ENCODE peak calls at places on chromosomes 6 and 20, in six cellular contexts. G is left lung, T is right cardiac atrium, I is pancreas, O is adrenal gland, E is H1. K is an unnamed sample.
A peak's percentile ranks its signal among the peaks of the same experiment; 100 is the strongest.

GRCh38 chr6:55713411-55713810 is 134.4 kb upstream of the HMGCLL1 start:
- DNase-seq in G (no peak), T (no peak), I (no peak), O (no peak), E (no peak), K (no peak)

GRCh38 chr20:2741463-2741862 is 48.9 kb downstream of the EBF4 start:
- DNase-seq in G (no peak), T (no peak), I (no peak), O (no peak), E (no peak), K (no peak)

GRCh38 chr6:4446982-4447381 is 311.6 kb upstream of the ECI2 start:
- DNase-seq in G (no peak), T (no peak), I (no peak), O (peak; percentile 8), E (no peak), K (no peak)

GRCh38 chr6:11618533-11618932 is 81.0 kb downstream of the TMEM170B start:
- DNase-seq in G (no peak), T (no peak), I (no peak), O (no peak), E (no peak), K (no peak)

GRCh38 chr6:132479131-132479530 is 33.8 kb downstream of the STX7 start:
- DNase-seq in G (no peak), T (no peak), I (no peak), O (no peak), E (no peak), K (no peak)

GRCh38 chr20:57397693-57398108 is 6.5 kb downstream of the RBM38 start:
- DNase-seq in G (peak; percentile 82), T (peak; percentile 54), I (no peak), O (no peak), E (no peak), K (peak; percentile 85)

GRCh38 chr20:35088231-35088794 is 4.3 kb downstream of the TRPC4AP start:
- DNase-seq in G (no peak), T (no peak), I (no peak), O (no peak), E (no peak), K (no peak)

GRCh38 chr6:108564178-108564577 is 3.5 kb downstream of the FOXO3 start:
- DNase-seq in G (no peak), T (no peak), I (no peak), O (no peak), E (no peak), K (no peak)

GRCh38 chr20:56414842-56415765 is 3.0 kb downstream of the CASS4 start:
- DNase-seq in G (no peak), T (no peak), I (no peak), O (no peak), E (no peak), K (peak; percentile 52)

GRCh38 chr20:58339741-58340140 is 30.2 kb downstream of the RAB22A start:
- DNase-seq in G (no peak), T (no peak), I (no peak), O (no peak), E (no peak), K (no peak)

GRCh38 chr6:22613695-22614094 is 44.3 kb downstream of the HDGFL1 start:
- DNase-seq in G (no peak), T (no peak), I (no peak), O (no peak), E (no peak), K (no peak)

GRCh38 chr6:25363429-25363828 is 84.3 kb downstream of the CARMIL1 start:
- DNase-seq in G (no peak), T (no peak), I (no peak), O (no peak), E (no peak), K (no peak)

GRCh38 chr6:25359191-25359861 is 80.2 kb downstream of the CARMIL1 start:
- DNase-seq in G (no peak), T (peak; percentile 80), I (no peak), O (peak; percentile 22), E (no peak), K (no peak)

GRCh38 chr6:25365159-25365558 is 86.0 kb downstream of the CARMIL1 start:
- DNase-seq in G (no peak), T (no peak), I (no peak), O (no peak), E (no peak), K (no peak)

GRCh38 chr6:25360611-25361010 is 81.4 kb downstream of the CARMIL1 start:
- DNase-seq in G (no peak), T (no peak), I (no peak), O (no peak), E (no peak), K (no peak)

GRCh38 chr6:25359891-25360290 is 80.7 kb downstream of the CARMIL1 start:
- DNase-seq in G (no peak), T (no peak), I (no peak), O (no peak), E (no peak), K (no peak)
- H3K27ac ChIP-seq in G (no peak overlapping the region), T (no peak overlapping the region), I (peak overlapping the region; percentile 37), O (no peak overlapping the region), E (no peak overlapping the region), K (no peak overlapping the region)

GRCh38 chr6:27359231-27359630 is 29.3 kb upstream of the ZNF391 start:
- DNase-seq in G (no peak), T (no peak), I (no peak), O (no peak), E (no peak), K (no peak)
- H3K9me3 ChIP-seq in G (no peaks in the 10 kb centered on the region), T (no peaks in the 10 kb centered on the region), I (no peaks in the 10 kb centered on the region), O (peaks cover 11% of the 10 kb centered on the region), E (peaks cover 34% of the 10 kb centered on the region), K (peaks cover 30% of the 10 kb centered on the region)

DNA sequence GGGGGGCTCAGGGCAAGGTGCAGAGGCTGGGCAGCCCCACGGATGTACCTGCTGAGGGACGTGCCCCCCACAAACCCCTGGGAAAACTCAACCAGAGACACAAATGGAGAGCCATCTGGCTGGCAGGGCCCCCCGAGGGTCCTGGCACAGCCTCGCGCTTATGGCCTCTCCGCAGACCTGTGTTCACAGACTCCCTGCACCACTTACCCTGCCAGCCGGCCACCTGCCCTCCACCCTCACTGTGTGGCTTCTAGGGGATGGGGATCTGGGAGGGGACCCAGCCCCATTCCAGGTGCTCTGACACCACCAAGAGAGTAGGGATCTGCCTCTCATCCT is 3.4 kb upstream of the ZBTB46 start:
- DNase-seq in G (no peak), T (no peak), I (no peak), O (no peak), E (no peak), K (no peak)
- H3K4me1 ChIP-seq in G (peaks cover 40% of the 10 kb centered on the region), T (peaks cover 7% of the 10 kb centered on the region), I (peaks cover 7% of the 10 kb centered on the region), O (no peaks in the 10 kb centered on the region), E (peaks cover 21% of the 10 kb centered on the region), K (peaks cover 6% of the 10 kb centered on the region)

GRCh38 chr6:7974553-7974931 is 64.0 kb upstream of the TXNDC5 start:
- DNase-seq in G (no peak), T (no peak), I (no peak), O (no peak), E (no peak), K (no peak)
- H3K27ac ChIP-seq in G (peak overlapping the region; percentile 28), T (peak overlapping the region; percentile 50), I (no peak overlapping the region), O (peak overlapping the region; percentile 12), E (no peak overlapping the region), K (no peak overlapping the region)